ENCODE peak calls at places on chromosomes 16 and 17, in eight cellular contexts. One of them, this sample, is unnamed.

GRCh38 chr16:88613-89012 is 10.6 kb downstream of the MPG start:
- DNase-seq in prostate gland: no peak
- DNase-seq in IMR-90: no peak
- DNase-seq in body of pancreas: no peak
- DNase-seq in ovary: no peak
- DNase-seq in A549: no peak
- DNase-seq in breast epithelium: no peak
- DNase-seq in transverse colon: no peak
- DNase-seq in this sample: no peak

GRCh38 chr16:11060364-11060763 is 116.0 kb downstream of the CLEC16A start:
- DNase-seq in ovary: no peak
- DNase-seq in prostate gland: no peak
- DNase-seq in breast epithelium: no peak
- DNase-seq in A549: no peak
- DNase-seq in transverse colon: no peak
- DNase-seq in IMR-90: no peak
- DNase-seq in body of pancreas: no peak
- DNase-seq in this sample: no peak

GRCh38 chr16:56277040-56277439 is 85.8 kb downstream of the GNAO1 start:
- DNase-seq in transverse colon: no peak
- DNase-seq in body of pancreas: no peak
- DNase-seq in ovary: no peak
- DNase-seq in prostate gland: no peak
- DNase-seq in breast epithelium: peak
- DNase-seq in IMR-90: no peak
- DNase-seq in A549: peak
- DNase-seq in this sample: no peak

GRCh38 chr17:3335876-3336275 is 37.7 kb upstream of the OR3A1 start:
- DNase-seq in prostate gland: no peak
- DNase-seq in ovary: no peak
- DNase-seq in body of pancreas: no peak
- DNase-seq in A549: peak
- DNase-seq in IMR-90: no peak
- DNase-seq in transverse colon: no peak
- DNase-seq in breast epithelium: no peak
- DNase-seq in this sample: no peak

GRCh38 chr17:71975998-71976649 is 144.7 kb upstream of the SOX9 start:
- DNase-seq in A549: peak
- DNase-seq in prostate gland: peak
- DNase-seq in transverse colon: peak
- DNase-seq in breast epithelium: peak
- DNase-seq in ovary: peak
- DNase-seq in body of pancreas: peak
- DNase-seq in IMR-90: peak
- DNase-seq in this sample: peak

GRCh38 chr17:2952174-2952845 is 111.1 kb downstream of the OR1D5 start:
- DNase-seq in body of pancreas: no peak
- DNase-seq in breast epithelium: peak
- DNase-seq in IMR-90: no peak
- DNase-seq in ovary: no peak
- DNase-seq in A549: no peak
- DNase-seq in prostate gland: no peak
- DNase-seq in transverse colon: no peak
- DNase-seq in this sample: no peak

GRCh38 chr17:37182786-37183185 is 193.0 kb upstream of the C17orf78 start:
- DNase-seq in IMR-90: peak
- DNase-seq in body of pancreas: no peak
- DNase-seq in A549: no peak
- DNase-seq in prostate gland: no peak
- DNase-seq in transverse colon: no peak
- DNase-seq in ovary: no peak
- DNase-seq in breast epithelium: no peak
- DNase-seq in this sample: no peak

GRCh38 chr16:58628845-58629680 is 563 bp downstream of the CNOT1 start:
- DNase-seq in A549: peak
- DNase-seq in breast epithelium: peak
- DNase-seq in IMR-90: peak
- DNase-seq in ovary: peak
- DNase-seq in body of pancreas: peak
- DNase-seq in prostate gland: peak
- DNase-seq in transverse colon: peak
- DNase-seq in this sample: peak

GRCh38 chr16:71283612-71284011 is 5.6 kb downstream of the CMTR2 start:
- DNase-seq in prostate gland: no peak
- DNase-seq in transverse colon: no peak
- DNase-seq in IMR-90: no peak
- DNase-seq in ovary: no peak
- DNase-seq in body of pancreas: no peak
- DNase-seq in A549: no peak
- DNase-seq in breast epithelium: no peak
- DNase-seq in this sample: no peak

GRCh38 chr16:89410794-89411309 is 79.5 kb downstream of the ANKRD11 start:
- DNase-seq in prostate gland: peak
- DNase-seq in A549: no peak
- DNase-seq in body of pancreas: peak
- DNase-seq in ovary: peak
- DNase-seq in IMR-90: peak
- DNase-seq in breast epithelium: peak
- DNase-seq in transverse colon: peak
- DNase-seq in this sample: peak
- H3K27ac ChIP-seq in prostate gland: peak
- H3K27ac ChIP-seq in A549: no peak
- H3K27ac ChIP-seq in body of pancreas: peak
- H3K27ac ChIP-seq in ovary: no peak
- H3K27ac ChIP-seq in IMR-90: no peak
- H3K27ac ChIP-seq in breast epithelium: no peak
- H3K27ac ChIP-seq in transverse colon: peak
- H3K27ac ChIP-seq in this sample: no peak

DNA sequence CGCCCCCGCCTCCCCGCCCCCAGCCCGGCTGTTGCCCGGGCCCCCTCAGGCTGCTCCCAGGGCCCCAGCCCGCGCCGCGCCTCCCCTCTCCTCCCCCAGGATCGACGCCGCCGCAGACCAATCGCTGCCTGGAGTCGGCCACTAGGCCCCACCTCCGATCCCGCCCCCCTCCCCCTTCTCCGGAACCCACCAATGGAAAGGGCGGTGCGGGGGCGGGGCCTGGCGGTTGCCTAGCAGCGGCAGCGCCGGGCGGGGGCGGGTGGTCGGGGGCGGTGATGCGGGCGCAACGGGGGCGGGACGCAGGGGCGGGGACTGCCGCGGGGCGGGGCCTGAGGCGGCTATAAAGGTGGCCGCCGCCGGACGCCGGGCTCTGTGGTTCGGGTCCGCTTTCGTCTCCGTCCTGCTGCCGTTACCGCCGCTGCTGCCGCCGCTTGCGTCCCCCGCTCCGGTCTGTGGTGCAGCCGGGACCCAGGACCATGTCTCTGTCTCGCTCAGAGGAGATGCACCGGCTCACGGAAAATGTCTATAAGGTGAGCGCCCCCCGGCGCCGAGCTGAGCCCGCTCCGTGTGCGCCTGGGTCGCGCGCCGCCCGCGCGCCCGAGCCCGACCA is at the start of gene BAIAP2:
- DNase-seq in IMR-90: peak
- DNase-seq in prostate gland: peak
- DNase-seq in breast epithelium: peak
- DNase-seq in ovary: peak
- DNase-seq in body of pancreas: peak
- DNase-seq in transverse colon: peak
- DNase-seq in A549: peak
- DNase-seq in this sample: peak
- TF ChIP-seq POLR2A in IMR-90: peak
- TF ChIP-seq POLR2A in prostate gland: peak
- TF ChIP-seq POLR2A in breast epithelium: peak
- TF ChIP-seq POLR2A in ovary: peak
- TF ChIP-seq POLR2A in body of pancreas: peak
- TF ChIP-seq POLR2A in transverse colon: peak
- TF ChIP-seq POLR2A in A549: peak
- TF ChIP-seq POLR2A in this sample: peak

GRCh38 chr17:82370471-82371332 is 863 bp upstream of the UTS2R start:
- DNase-seq in body of pancreas: no peak
- DNase-seq in breast epithelium: no peak
- DNase-seq in prostate gland: no peak
- DNase-seq in A549: no peak
- DNase-seq in transverse colon: peak
- DNase-seq in IMR-90: no peak
- DNase-seq in ovary: no peak
- DNase-seq in this sample: no peak
- H3K27ac ChIP-seq in body of pancreas: no peak
- H3K27ac ChIP-seq in breast epithelium: no peak
- H3K27ac ChIP-seq in prostate gland: no peak
- H3K27ac ChIP-seq in A549: no peak
- H3K27ac ChIP-seq in transverse colon: no peak
- H3K27ac ChIP-seq in IMR-90: no peak
- H3K27ac ChIP-seq in ovary: no peak
- H3K27ac ChIP-seq in this sample: no peak

DNA sequence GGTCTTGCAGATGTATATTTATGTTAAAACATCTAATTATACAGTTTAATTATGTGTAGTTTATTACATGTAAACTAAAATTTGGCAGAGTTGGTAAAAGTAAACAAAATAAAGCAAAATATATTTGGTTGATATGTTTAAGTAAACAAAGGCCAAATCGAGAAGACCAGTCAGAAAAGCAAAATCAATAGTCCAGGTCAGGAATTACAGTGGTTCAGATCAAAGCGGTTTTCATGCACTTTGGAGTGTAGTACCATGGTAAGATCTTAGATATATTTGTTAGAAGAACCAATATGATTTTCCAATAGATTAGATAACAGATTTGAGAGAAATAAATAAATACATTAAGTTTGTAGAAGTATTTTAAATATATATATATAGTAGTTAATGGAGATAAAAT is 1421.6 kb upstream of the CDH8 start:
- DNase-seq in body of pancreas: no peak
- DNase-seq in transverse colon: no peak
- DNase-seq in breast epithelium: no peak
- DNase-seq in prostate gland: no peak
- DNase-seq in ovary: no peak
- DNase-seq in IMR-90: no peak
- DNase-seq in A549: no peak
- DNase-seq in this sample: no peak
- TF ChIP-seq POLR2A in body of pancreas: no peak
- TF ChIP-seq POLR2A in transverse colon: no peak
- TF ChIP-seq POLR2A in breast epithelium: no peak
- TF ChIP-seq POLR2A in prostate gland: no peak
- TF ChIP-seq POLR2A in ovary: no peak
- TF ChIP-seq POLR2A in IMR-90: no peak
- TF ChIP-seq POLR2A in A549: no peak
- TF ChIP-seq POLR2A in this sample: no peak

GRCh38 chr16:69724981-69725479 is 1.3 kb downstream of the NQO1 start:
- DNase-seq in body of pancreas: no peak
- DNase-seq in breast epithelium: no peak
- DNase-seq in ovary: no peak
- DNase-seq in A549: no peak
- DNase-seq in prostate gland: no peak
- DNase-seq in IMR-90: no peak
- DNase-seq in transverse colon: no peak
- DNase-seq in this sample: no peak

GRCh38 chr16:69724414-69724873 is 1.9 kb downstream of the NQO1 start:
- DNase-seq in body of pancreas: no peak
- DNase-seq in ovary: no peak
- DNase-seq in prostate gland: no peak
- DNase-seq in transverse colon: no peak
- DNase-seq in A549: no peak
- DNase-seq in IMR-90: no peak
- DNase-seq in breast epithelium: no peak
- DNase-seq in this sample: no peak

GRCh38 chr16:69726313-69727060 is at the start of gene NQO1:
- DNase-seq in A549: peak
- DNase-seq in body of pancreas: peak
- DNase-seq in transverse colon: peak
- DNase-seq in breast epithelium: peak
- DNase-seq in prostate gland: peak
- DNase-seq in IMR-90: peak
- DNase-seq in ovary: peak
- DNase-seq in this sample: peak

GRCh38 chr16:69725480-69726312 is 664 bp downstream of the NQO1 start:
- DNase-seq in breast epithelium: no peak
- DNase-seq in ovary: no peak
- DNase-seq in IMR-90: no peak
- DNase-seq in prostate gland: no peak
- DNase-seq in A549: no peak
- DNase-seq in transverse colon: no peak
- DNase-seq in body of pancreas: no peak
- DNase-seq in this sample: no peak

DNA sequence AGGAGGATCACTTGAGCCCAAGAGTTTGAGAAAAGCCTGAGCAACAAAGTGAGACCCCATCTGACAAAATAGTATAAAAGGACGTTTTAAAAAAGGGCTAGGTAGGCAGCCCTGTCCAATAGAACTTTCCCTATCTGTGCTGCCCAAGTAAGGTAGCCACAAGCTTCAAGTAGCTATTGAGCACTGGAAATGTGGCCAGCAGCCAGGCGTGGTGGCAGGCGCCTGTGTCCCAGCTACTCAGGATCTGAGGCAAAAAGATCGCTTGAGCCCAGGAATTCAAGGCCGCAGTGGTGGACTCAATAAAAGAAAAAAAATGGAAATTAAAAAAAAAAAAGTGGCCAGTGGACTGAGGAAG is 1.5 kb upstream of the NQO1 start:
- DNase-seq in transverse colon: no peak
- DNase-seq in A549: no peak
- DNase-seq in IMR-90: no peak
- DNase-seq in prostate gland: no peak
- DNase-seq in body of pancreas: no peak
- DNase-seq in ovary: peak
- DNase-seq in breast epithelium: no peak
- DNase-seq in this sample: peak
- H3K27ac ChIP-seq in transverse colon: peak
- H3K27ac ChIP-seq in A549: peak
- H3K27ac ChIP-seq in IMR-90: peak
- H3K27ac ChIP-seq in prostate gland: peak
- H3K27ac ChIP-seq in body of pancreas: no peak
- H3K27ac ChIP-seq in ovary: no peak
- H3K27ac ChIP-seq in breast epithelium: no peak
- H3K27ac ChIP-seq in this sample: no peak

GRCh38 chr17:8225813-8226535 is 15.6 kb upstream of the AURKB start:
- DNase-seq in ovary: no peak
- DNase-seq in body of pancreas: peak
- DNase-seq in prostate gland: no peak
- DNase-seq in transverse colon: peak
- DNase-seq in breast epithelium: no peak
- DNase-seq in A549: peak
- DNase-seq in IMR-90: peak
- DNase-seq in this sample: peak
- TF ChIP-seq POLR2A in ovary: no peak
- TF ChIP-seq POLR2A in body of pancreas: no peak
- TF ChIP-seq POLR2A in prostate gland: no peak
- TF ChIP-seq POLR2A in transverse colon: no peak
- TF ChIP-seq POLR2A in breast epithelium: no peak
- TF ChIP-seq POLR2A in A549: no peak
- TF ChIP-seq POLR2A in IMR-90: no peak
- TF ChIP-seq POLR2A in this sample: no peak

GRCh38 chr17:35051183-35051578 is 12.3 kb downstream of the RFFL start:
- DNase-seq in breast epithelium: no peak
- DNase-seq in IMR-90: no peak
- DNase-seq in prostate gland: no peak
- DNase-seq in ovary: no peak
- DNase-seq in body of pancreas: peak
- DNase-seq in transverse colon: peak
- DNase-seq in A549: no peak
- DNase-seq in this sample: no peak
- H3K27ac ChIP-seq in breast epithelium: peak
- H3K27ac ChIP-seq in IMR-90: no peak
- H3K27ac ChIP-seq in prostate gland: peak
- H3K27ac ChIP-seq in ovary: no peak
- H3K27ac ChIP-seq in body of pancreas: peak
- H3K27ac ChIP-seq in transverse colon: peak
- H3K27ac ChIP-seq in A549: peak
- H3K27ac ChIP-seq in this sample: no peak

GRCh38 chr16:65770752-65771151 is 595.7 kb upstream of the CDH5 start:
- DNase-seq in A549: no peak
- DNase-seq in transverse colon: no peak
- DNase-seq in ovary: no peak
- DNase-seq in prostate gland: no peak
- DNase-seq in IMR-90: no peak
- DNase-seq in body of pancreas: no peak
- DNase-seq in breast epithelium: no peak
- DNase-seq in this sample: no peak
- TF ChIP-seq POLR2A in A549: no peak
- TF ChIP-seq POLR2A in transverse colon: no peak
- TF ChIP-seq POLR2A in ovary: no peak
- TF ChIP-seq POLR2A in prostate gland: no peak
- TF ChIP-seq POLR2A in IMR-90: no peak
- TF ChIP-seq POLR2A in body of pancreas: no peak
- TF ChIP-seq POLR2A in breast epithelium: no peak
- TF ChIP-seq POLR2A in this sample: no peak

This sample was measured in testis.